ENCODE peak calls at places on chromosome 5, in six cellular contexts. One of them, this sample, is unnamed.

GRCh38 chr5:179866241-179867078 is 7.8 kb upstream of the MRNIP start:
- DNase-seq in GM23338: peak; percentile 24
- DNase-seq in GM12878: peak; percentile 1
- DNase-seq in HepG2: no peak
- DNase-seq in H1: no peak
- DNase-seq in K562: no peak
- DNase-seq in this sample: no peak

GRCh38 chr5:59337240-59337639 is 556.3 kb downstream of the PDE4D start:
- DNase-seq in GM12878: no peak
- DNase-seq in HepG2: no peak
- DNase-seq in GM23338: no peak
- DNase-seq in K562: no peak
- DNase-seq in H1: no peak
- DNase-seq in this sample: no peak

GRCh38 chr5:124655211-124655880 is 91.1 kb downstream of the ZNF608 start:
- DNase-seq in GM23338: no peak
- DNase-seq in HepG2: no peak
- DNase-seq in K562: no peak
- DNase-seq in H1: no peak
- DNase-seq in GM12878: no peak
- DNase-seq in this sample: no peak

GRCh38 chr5:82107277-82107676 is 135.5 kb downstream of the ATG10 start:
- DNase-seq in HepG2: no peak
- DNase-seq in GM12878: no peak
- DNase-seq in K562: no peak
- DNase-seq in H1: no peak
- DNase-seq in GM23338: peak; percentile 23
- DNase-seq in this sample: no peak

GRCh38 chr5:167412506-167412905 is 878.9 kb upstream of the WWC1 start:
- DNase-seq in K562: no peak
- DNase-seq in HepG2: no peak
- DNase-seq in H1: no peak
- DNase-seq in GM23338: no peak
- DNase-seq in GM12878: no peak
- DNase-seq in this sample: no peak

GRCh38 chr5:125083932-125084331 is 337.5 kb upstream of the ZNF608 start:
- DNase-seq in GM12878: no peak
- DNase-seq in H1: no peak
- DNase-seq in GM23338: no peak
- DNase-seq in K562: no peak
- DNase-seq in HepG2: no peak
- DNase-seq in this sample: no peak

GRCh38 chr5:35851282-35851681 is 5.4 kb upstream of the IL7R start:
- DNase-seq in GM12878: no peak
- DNase-seq in K562: no peak
- DNase-seq in HepG2: no peak
- DNase-seq in GM23338: no peak
- DNase-seq in H1: no peak
- DNase-seq in this sample: no peak

GRCh38 chr5:407801-408268 is 35.1 kb upstream of the EXOC3 start:
- DNase-seq in K562: no peak
- DNase-seq in GM12878: no peak
- DNase-seq in HepG2: no peak
- DNase-seq in H1: no peak
- DNase-seq in GM23338: no peak
- DNase-seq in this sample: no peak

GRCh38 chr5:78698218-78698751 is 49.7 kb upstream of the LHFPL2 start:
- DNase-seq in K562: no peak
- DNase-seq in H1: no peak
- DNase-seq in HepG2: no peak
- DNase-seq in GM12878: no peak
- DNase-seq in GM23338: no peak
- DNase-seq in this sample: no peak

GRCh38 chr5:145908206-145908945 is 28.0 kb upstream of the SH3RF2 start:
- DNase-seq in HepG2: no peak
- DNase-seq in K562: no peak
- DNase-seq in GM12878: no peak
- DNase-seq in H1: no peak
- DNase-seq in GM23338: peak; percentile 62
- DNase-seq in this sample: no peak

GRCh38 chr5:37722236-37723146 is 117.3 kb downstream of the GDNF start:
- DNase-seq in GM23338: no peak
- DNase-seq in K562: no peak
- DNase-seq in GM12878: peak; percentile 59
- DNase-seq in HepG2: peak; percentile 73
- DNase-seq in H1: no peak
- DNase-seq in this sample: no peak

GRCh38 chr5:90529939-90530677 is 724 bp upstream of the LYSMD3 start:
- DNase-seq in K562: peak; percentile 50
- DNase-seq in GM23338: peak; percentile 88
- DNase-seq in GM12878: peak; percentile 51
- DNase-seq in HepG2: peak; percentile 67
- DNase-seq in H1: no peak
- DNase-seq in this sample: peak; percentile 67
- TF ChIP-seq CREB1 in K562: no peak
- TF ChIP-seq CREB1 in GM23338: peak; percentile 30
- TF ChIP-seq CREB1 in GM12878: no peak
- TF ChIP-seq CREB1 in HepG2: no peak
- TF ChIP-seq CREB1 in H1: no peak
- TF ChIP-seq CREB1 in this sample: no peak

GRCh38 chr5:27242258-27242626 is 203.9 kb upstream of the CDH9 start:
- DNase-seq in K562: no peak
- DNase-seq in GM23338: no peak
- DNase-seq in GM12878: no peak
- DNase-seq in H1: no peak
- DNase-seq in HepG2: no peak
- DNase-seq in this sample: no peak
- TF ChIP-seq CREB1 in K562: no peak
- TF ChIP-seq CREB1 in GM23338: no peak
- TF ChIP-seq CREB1 in GM12878: no peak
- TF ChIP-seq CREB1 in H1: no peak
- TF ChIP-seq CREB1 in HepG2: no peak
- TF ChIP-seq CREB1 in this sample: no peak

GRCh38 chr5:10596310-10596703 is 32.4 kb downstream of the ANKRD33B start:
- DNase-seq in GM12878: no peak
- DNase-seq in K562: no peak
- DNase-seq in GM23338: no peak
- DNase-seq in HepG2: no peak
- DNase-seq in H1: no peak
- DNase-seq in this sample: no peak

GRCh38 chr5:10595678-10596309 is 31.9 kb downstream of the ANKRD33B start:
- DNase-seq in H1: no peak
- DNase-seq in K562: no peak
- DNase-seq in GM23338: no peak
- DNase-seq in GM12878: no peak
- DNase-seq in HepG2: peak; percentile 24
- DNase-seq in this sample: no peak

GRCh38 chr5:10594591-10595210 is 30.8 kb downstream of the ANKRD33B start:
- DNase-seq in GM12878: no peak
- DNase-seq in H1: no peak
- DNase-seq in GM23338: no peak
- DNase-seq in K562: no peak
- DNase-seq in HepG2: no peak
- DNase-seq in this sample: no peak

GRCh38 chr5:10593531-10594181 is 29.8 kb downstream of the ANKRD33B start:
- DNase-seq in GM23338: no peak
- DNase-seq in HepG2: no peak
- DNase-seq in K562: no peak
- DNase-seq in GM12878: no peak
- DNase-seq in H1: no peak
- DNase-seq in this sample: no peak

GRCh38 chr5:10595305-10595677 is 31.4 kb downstream of the ANKRD33B start:
- DNase-seq in K562: no peak
- DNase-seq in HepG2: no peak
- DNase-seq in H1: no peak
- DNase-seq in GM23338: no peak
- DNase-seq in GM12878: no peak
- DNase-seq in this sample: no peak
- TF ChIP-seq CREB1 in K562: no peak
- TF ChIP-seq CREB1 in HepG2: no peak
- TF ChIP-seq CREB1 in H1: no peak
- TF ChIP-seq CREB1 in GM23338: no peak
- TF ChIP-seq CREB1 in GM12878: no peak
- TF ChIP-seq CREB1 in this sample: no peak

DNA sequence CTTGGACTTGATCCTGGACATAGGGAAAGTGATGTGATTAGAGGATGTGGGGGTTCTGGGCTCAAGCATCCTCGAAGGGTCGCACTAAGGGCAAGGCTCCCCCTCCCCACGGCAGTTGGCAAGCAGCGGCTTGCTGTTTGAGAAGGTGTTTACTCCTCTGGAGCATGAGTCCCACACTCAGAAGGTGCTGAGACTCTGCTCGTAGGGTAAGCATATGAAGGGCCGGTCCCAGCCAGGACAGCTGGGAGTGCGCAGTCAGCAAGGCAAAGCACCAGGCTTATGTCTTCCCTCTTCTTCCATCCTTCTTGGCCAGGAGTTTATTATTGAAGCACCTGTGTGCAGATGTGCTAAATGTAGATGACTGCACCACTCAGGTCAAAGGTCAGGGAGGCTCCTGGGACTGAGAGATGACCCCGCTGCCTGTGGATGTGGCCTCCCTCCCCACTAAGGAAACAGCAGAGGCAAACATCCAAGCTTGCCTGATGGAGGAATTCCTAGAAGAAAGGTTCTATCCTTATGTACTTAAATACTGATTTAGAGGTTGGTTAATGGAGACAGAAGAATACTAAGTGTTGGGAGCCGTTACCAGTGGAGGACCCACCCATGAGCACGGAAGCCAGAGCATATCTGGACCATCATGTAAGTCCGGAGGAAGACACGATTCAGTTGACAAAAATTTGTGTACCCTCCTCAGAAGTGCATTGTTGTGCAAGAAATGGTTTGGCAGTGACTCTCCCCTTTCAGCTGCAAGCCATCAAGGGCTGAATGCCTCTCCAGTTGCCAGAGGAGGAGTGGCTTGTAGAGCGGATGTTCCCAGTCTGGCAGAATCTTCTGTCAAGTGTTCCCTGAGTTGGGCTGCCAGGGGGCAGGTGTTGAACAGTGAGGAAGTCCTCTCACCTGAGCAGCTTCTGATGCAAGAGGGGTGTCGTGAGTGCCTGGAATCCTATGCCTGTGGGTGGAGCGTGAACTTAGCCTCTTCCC is 27.2 kb upstream of the CDKN2AIPNL start:
- DNase-seq in GM23338: peak; percentile 70
- DNase-seq in K562: no peak
- DNase-seq in HepG2: peak; percentile 26
- DNase-seq in H1: no peak
- DNase-seq in GM12878: no peak
- DNase-seq in this sample: peak; percentile 56
- TF ChIP-seq CREB1 in GM23338: no peak
- TF ChIP-seq CREB1 in K562: no peak
- TF ChIP-seq CREB1 in HepG2: no peak
- TF ChIP-seq CREB1 in H1: no peak
- TF ChIP-seq CREB1 in GM12878: no peak
- TF ChIP-seq CREB1 in this sample: no peak

DNA sequence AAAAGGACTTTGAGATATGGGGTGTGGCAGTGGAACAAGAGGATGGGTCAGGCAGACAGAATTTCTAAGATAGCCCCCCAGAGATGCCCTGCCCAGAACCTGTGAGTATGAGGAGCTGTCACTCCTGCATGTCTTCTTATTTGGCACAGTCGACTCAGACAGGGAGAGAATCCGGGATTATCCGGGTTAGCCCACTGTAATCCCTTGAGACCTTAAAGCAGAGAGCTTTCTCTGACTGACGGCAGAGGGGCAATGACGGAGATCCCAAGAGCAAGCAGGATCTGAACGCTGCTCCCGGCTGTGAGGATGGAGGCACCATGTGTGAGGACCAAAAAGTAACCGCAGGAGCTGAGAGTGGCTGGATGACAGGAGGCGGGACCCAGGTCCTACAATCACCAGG is 8.8 kb upstream of the NHP2 start:
- DNase-seq in GM12878: no peak
- DNase-seq in K562: no peak
- DNase-seq in HepG2: no peak
- DNase-seq in GM23338: no peak
- DNase-seq in H1: no peak
- DNase-seq in this sample: no peak
- TF ChIP-seq CREB1 in GM12878: no peak
- TF ChIP-seq CREB1 in K562: no peak
- TF ChIP-seq CREB1 in HepG2: no peak
- TF ChIP-seq CREB1 in GM23338: no peak
- TF ChIP-seq CREB1 in H1: no peak
- TF ChIP-seq CREB1 in this sample: no peak

GRCh38 chr5:150411245-150411979 is 1.3 kb downstream of the CD74 start:
- DNase-seq in GM12878: no peak
- DNase-seq in GM23338: peak; percentile 70
- DNase-seq in H1: peak; percentile 61
- DNase-seq in K562: no peak
- DNase-seq in HepG2: no peak
- DNase-seq in this sample: no peak
- TF ChIP-seq CREB1 in GM12878: no peak
- TF ChIP-seq CREB1 in GM23338: peak; percentile 69
- TF ChIP-seq CREB1 in H1: peak; percentile 90
- TF ChIP-seq CREB1 in K562: no peak
- TF ChIP-seq CREB1 in HepG2: peak; percentile 9
- TF ChIP-seq CREB1 in this sample: no peak

DNA sequence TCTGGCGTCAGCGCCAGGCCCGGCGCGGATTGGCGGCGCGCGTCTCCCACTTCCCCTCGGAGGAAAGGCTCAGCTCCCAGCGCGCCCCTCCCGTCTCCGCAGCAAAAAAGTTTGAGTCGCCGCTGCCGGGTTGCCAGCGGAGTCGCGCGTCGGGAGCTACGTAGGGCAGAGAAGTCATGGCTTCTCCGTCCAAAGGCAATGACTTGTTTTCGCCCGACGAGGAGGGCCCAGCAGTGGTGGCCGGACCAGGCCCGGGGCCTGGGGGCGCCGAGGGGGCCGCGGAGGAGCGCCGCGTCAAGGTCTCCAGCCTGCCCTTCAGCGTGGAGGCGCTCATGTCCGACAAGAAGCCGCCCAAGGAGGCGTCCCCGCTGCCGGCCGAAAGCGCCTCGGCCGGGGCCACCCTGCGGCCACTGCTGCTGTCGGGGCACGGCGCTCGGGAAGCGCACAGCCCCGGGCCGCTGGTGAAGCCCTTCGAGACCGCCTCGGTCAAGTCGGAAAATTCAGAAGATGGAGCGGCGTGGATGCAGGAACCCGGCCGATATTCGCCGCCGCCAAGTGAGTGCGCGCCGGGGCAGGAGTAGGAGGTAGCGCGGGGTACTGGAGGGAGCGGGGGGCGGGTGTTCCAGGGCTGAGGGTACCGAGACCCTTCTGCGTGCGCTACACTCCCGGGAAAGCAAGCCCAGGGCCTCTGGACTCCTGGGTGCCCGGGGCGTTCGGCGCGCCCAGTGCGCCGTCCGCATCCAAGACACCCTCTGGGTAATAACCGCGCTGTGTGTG is at the start of gene MSX2:
- DNase-seq in H1: peak; percentile 82
- DNase-seq in HepG2: no peak
- DNase-seq in GM12878: no peak
- DNase-seq in GM23338: peak; percentile 95
- DNase-seq in K562: peak; percentile 70
- DNase-seq in this sample: peak; percentile 91
- TF ChIP-seq CREB1 in H1: peak; percentile 50
- TF ChIP-seq CREB1 in HepG2: no peak
- TF ChIP-seq CREB1 in GM12878: no peak
- TF ChIP-seq CREB1 in GM23338: peak; percentile 60
- TF ChIP-seq CREB1 in K562: no peak
- TF ChIP-seq CREB1 in this sample: no peak